ENCODE peak calls at places on chromosome 20, in seven cellular contexts. U, E, W, P, Y, D and Q are unnamed samples.

GRCh38 chr20:13813910-13814309 is 29.1 kb downstream of the NDUFAF5 start:
- DNase-seq in U (no peak), E (no peak), W (no peak), P (no peak), Y (no peak), D (no peak), Q (no peak)

GRCh38 chr20:55252525-55252924 is 752.8 kb downstream of the CBLN4 start:
- DNase-seq in U (no peak), E (no peak), W (peak), P (peak), Y (no peak), D (no peak), Q (no peak)

GRCh38 chr20:43689165-43689564 is 22.3 kb downstream of the MYBL2 start:
- DNase-seq in U (no peak), E (no peak), W (no peak), P (no peak), Y (no peak), D (no peak), Q (no peak)

GRCh38 chr20:31840906-31841816 is 4.2 kb downstream of the FOXS1 start:
- DNase-seq in U (no peak), E (no peak), W (no peak), P (peak), Y (no peak), D (peak), Q (no peak)

GRCh38 chr20:53901064-53901463 is 169.3 kb downstream of the BCAS1 start:
- DNase-seq in U (no peak), E (peak), W (no peak), P (peak), Y (no peak), D (no peak), Q (no peak)

GRCh38 chr20:25252686-25253421 is 5.0 kb downstream of the PYGB start:
- DNase-seq in U (no peak), E (peak), W (no peak), P (no peak), Y (no peak), D (no peak), Q (no peak)

GRCh38 chr20:5767493-5768098 is 17.4 kb downstream of the SHLD1 start:
- DNase-seq in U (no peak), E (peak), W (no peak), P (no peak), Y (peak), D (no peak), Q (no peak)

GRCh38 chr20:41717464-41717863 is 99.3 kb upstream of the CHD6 start:
- DNase-seq in U (no peak), E (no peak), W (no peak), P (peak), Y (no peak), D (peak), Q (no peak)

GRCh38 chr20:41509316-41509715 is 108.9 kb downstream of the CHD6 start:
- DNase-seq in U (no peak), E (no peak), W (no peak), P (no peak), Y (no peak), D (no peak), Q (no peak)

GRCh38 chr20:40652426-40652825 is 36.6 kb downstream of the MAFB start:
- DNase-seq in U (no peak), E (no peak), W (no peak), P (no peak), Y (no peak), D (no peak), Q (no peak)

GRCh38 chr20:420721-421574 is 12.8 kb downstream of the RBCK1 start:
- DNase-seq in U (no peak), E (peak), W (no peak), P (no peak), Y (no peak), D (peak), Q (no peak)

GRCh38 chr20:53934421-53935352 is 135.7 kb downstream of the BCAS1 start:
- DNase-seq in U (no peak), E (peak), W (no peak), P (peak), Y (no peak), D (peak), Q (no peak)

GRCh38 chr20:24950836-24951525 is 1.9 kb downstream of the CST7 start:
- DNase-seq in U (no peak), E (peak), W (no peak), P (peak), Y (no peak), D (no peak), Q (no peak)

GRCh38 chr20:57076202-57076651 is 190.2 kb downstream of the BMP7 start:
- DNase-seq in U (no peak), E (no peak), W (no peak), P (peak), Y (no peak), D (no peak), Q (no peak)

DNA sequence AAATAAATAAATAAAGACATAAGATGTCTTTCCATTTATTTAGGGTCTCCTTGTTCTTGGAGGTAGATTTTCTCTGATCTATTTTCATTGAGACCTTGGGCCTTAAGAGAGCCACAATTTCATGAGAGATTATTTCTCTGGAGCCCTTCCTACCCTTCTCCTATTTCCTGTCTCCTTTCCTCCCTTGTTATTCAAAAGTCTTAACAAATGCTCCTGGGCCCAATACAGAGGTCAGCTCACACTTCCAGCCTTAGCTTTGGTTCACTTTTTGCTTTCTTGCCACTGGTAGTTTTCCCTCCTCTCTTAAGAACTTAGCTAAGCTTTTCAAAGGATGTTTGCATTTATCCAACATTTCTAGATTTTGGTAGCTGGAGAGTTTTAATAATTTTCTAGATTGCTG is 44.0 kb downstream of the PTPRA start:
- DNase-seq in U (no peak), E (no peak), W (no peak), P (no peak), Y (no peak), D (no peak), Q (no peak)
- H3K4me3 ChIP-seq in U (no peak), E (no peak), W (no peak), P (no peak), Y (no peak), D (no peak), Q (no peak)

DNA sequence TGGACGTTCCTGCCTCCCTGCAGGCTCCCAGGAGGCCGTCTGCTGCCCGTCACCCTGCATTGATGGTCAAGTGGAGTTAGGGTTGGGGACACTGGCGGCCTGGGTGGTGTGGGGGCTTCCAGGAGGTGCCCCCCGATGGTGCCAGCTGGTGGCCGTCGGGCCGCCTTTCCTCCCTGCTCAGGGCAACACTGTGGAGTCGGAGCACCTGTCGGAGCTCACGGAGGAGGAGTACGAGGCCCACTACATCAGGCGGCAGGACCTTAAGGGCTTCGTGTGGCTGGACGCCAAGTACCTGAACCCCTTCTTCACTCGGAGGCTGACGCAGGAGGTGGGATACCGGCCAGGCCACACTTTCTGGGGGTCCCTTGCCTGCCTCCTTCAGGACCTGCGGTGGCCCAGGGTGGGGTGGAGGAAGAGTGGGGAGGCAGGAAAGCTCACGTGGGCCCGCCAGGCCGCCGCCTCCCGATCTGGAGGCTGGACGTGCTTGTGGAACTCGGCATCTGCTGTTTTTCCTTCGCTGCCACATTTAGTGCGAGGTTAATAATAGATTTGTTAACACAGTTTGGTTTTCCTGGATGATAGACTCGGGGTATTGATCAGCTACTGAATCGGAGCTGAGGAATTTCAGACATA is 28.6 kb downstream of the SPATA2 start:
- DNase-seq in U (no peak), E (peak), W (no peak), P (no peak), Y (no peak), D (no peak), Q (no peak)
- H3K4me3 ChIP-seq in U (no peak), E (no peak), W (no peak), P (no peak), Y (no peak), D (no peak), Q (no peak)

DNA sequence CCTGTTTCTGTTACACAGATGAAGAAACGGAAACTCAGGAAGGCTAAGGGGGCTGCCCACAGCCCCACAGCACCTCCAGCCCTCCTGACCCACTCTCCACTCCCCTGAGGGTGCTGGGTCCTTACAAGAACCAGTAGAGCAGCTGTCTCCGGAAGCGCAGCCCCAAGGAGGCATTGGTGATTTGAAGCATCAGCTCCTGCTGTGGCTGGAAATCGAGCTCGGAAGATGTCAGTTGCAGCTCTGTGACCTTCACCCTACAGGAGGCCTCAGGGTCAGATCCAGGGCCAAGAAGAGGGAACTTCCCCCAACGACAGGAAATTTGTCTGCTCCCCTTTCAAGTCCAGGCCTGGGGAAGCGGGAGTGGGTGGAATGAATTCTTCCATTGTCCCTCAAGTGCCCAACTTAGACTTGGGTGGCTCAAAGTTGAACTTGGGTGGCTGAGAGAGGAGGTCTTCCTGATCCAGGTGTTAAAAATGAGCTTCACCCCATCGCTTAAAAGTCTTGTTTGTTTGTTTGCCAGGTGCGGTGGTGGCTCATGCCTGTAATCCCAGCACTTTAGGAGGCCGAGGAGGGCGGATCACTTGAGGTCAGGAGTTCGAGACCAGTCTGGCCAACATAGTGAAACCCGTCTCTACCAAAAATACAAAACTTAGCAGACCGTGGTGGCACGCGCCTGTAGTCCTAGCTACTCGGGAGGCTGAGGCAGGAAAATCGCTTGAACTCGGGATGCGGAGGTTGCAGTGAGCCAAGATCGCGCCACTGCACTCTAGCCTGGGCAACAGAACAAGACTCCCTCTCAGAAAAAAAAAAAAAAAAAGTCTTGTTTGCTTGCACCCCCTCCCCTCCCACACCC is 1.9 kb downstream of the PLTP start:
- DNase-seq in U (no peak), E (no peak), W (no peak), P (no peak), Y (no peak), D (no peak), Q (no peak)
- H3K4me3 ChIP-seq in U (no peak), E (peak), W (no peak), P (peak), Y (peak), D (no peak), Q (peak)

GRCh38 chr20:37672143-37672542 is 21.7 kb upstream of the CTNNBL1 start:
- DNase-seq in U (no peak), E (no peak), W (no peak), P (no peak), Y (no peak), D (no peak), Q (no peak)

GRCh38 chr20:37669773-37670236 is 24.0 kb upstream of the CTNNBL1 start:
- DNase-seq in U (no peak), E (no peak), W (no peak), P (no peak), Y (no peak), D (no peak), Q (no peak)

GRCh38 chr20:37668166-37668565 is 25.7 kb upstream of the CTNNBL1 start:
- DNase-seq in U (no peak), E (no peak), W (no peak), P (no peak), Y (no peak), D (no peak), Q (no peak)

GRCh38 chr20:37669062-37669772 is 24.6 kb upstream of the CTNNBL1 start:
- DNase-seq in U (no peak), E (no peak), W (no peak), P (peak), Y (no peak), D (no peak), Q (peak)

DNA sequence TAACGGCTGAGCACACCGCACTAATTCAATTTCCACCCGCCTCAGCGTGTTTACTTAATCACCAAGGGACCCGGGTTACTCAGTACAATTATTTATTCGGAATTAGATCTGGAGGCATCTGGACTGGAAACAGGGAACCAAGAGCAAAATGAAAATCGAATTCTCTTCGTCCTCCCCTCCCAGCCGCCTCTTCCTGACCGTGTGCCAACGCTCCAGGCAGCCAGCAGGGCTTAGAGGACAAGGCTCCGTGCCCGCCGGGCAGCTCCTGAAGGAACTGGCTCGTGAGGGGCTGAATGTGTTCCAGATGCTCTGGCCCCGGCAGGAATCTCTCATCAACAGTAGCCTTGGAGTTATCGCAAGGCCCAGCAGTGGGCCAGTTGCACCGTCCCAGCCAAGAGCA is 23.4 kb upstream of the CTNNBL1 start:
- DNase-seq in U (no peak), E (no peak), W (no peak), P (peak), Y (peak), D (no peak), Q (no peak)
- H3K4me3 ChIP-seq in U (no peak), E (peak), W (no peak), P (peak), Y (peak), D (no peak), Q (no peak)

GRCh38 chr20:33673115-33673410 is 1.2 kb downstream of the NECAB3 start:
- DNase-seq in U (no peak), E (no peak), W (no peak), P (no peak), Y (no peak), D (peak), Q (no peak)
- H3K4me3 ChIP-seq in U (no peak), E (peak), W (peak), P (peak), Y (peak), D (no peak), Q (no peak)

DNA sequence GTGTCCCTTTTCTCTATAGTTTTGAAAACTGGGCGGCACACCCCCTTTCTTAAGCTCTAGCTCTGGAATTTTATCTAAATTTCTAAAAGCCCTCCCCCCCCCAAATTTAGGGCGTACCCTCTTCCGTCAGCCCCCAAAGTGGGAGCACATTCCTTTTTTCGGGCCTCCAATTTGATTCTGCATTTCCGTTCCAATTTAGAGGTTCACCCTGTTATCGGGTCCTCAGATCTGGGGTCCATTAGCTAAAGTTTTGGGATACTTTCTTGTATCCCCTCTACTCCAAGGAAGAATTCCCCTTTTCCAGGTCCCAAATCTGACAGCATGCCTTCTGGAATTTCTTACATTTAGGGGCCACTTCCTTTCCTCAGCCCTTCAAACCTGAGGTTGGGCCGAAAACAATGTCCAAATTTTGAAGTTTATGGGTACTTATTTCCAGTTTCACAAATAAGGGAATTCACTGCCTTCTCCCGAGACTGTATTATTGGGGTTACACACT is 796 bp downstream of the PHF20 start:
- DNase-seq in U (no peak), E (no peak), W (no peak), P (no peak), Y (no peak), D (no peak), Q (no peak)
- H3K4me3 ChIP-seq in U (peak), E (peak), W (peak), P (peak), Y (peak), D (peak), Q (peak)

GRCh38 chr20:62837790-62838458 is 21.1 kb downstream of the COL9A3 start:
- DNase-seq in U (no peak), E (peak), W (no peak), P (no peak), Y (no peak), D (no peak), Q (no peak)
- H3K4me3 ChIP-seq in U (no peak), E (no peak), W (no peak), P (no peak), Y (no peak), D (no peak), Q (no peak)

GRCh38 chr20:10669843-10670446 is 3.9 kb downstream of the JAG1 start:
- DNase-seq in U (no peak), E (no peak), W (no peak), P (no peak), Y (no peak), D (no peak), Q (no peak)
- H3K4me3 ChIP-seq in U (no peak), E (peak), W (peak), P (no peak), Y (peak), D (peak), Q (no peak)

GRCh38 chr20:46401478-46401860 is 4.9 kb downstream of the ELMO2 start:
- DNase-seq in U (no peak), E (no peak), W (no peak), P (no peak), Y (no peak), D (no peak), Q (no peak)

GRCh38 chr20:46399401-46399800 is 7.0 kb downstream of the ELMO2 start:
- DNase-seq in U (no peak), E (no peak), W (no peak), P (no peak), Y (no peak), D (no peak), Q (no peak)

GRCh38 chr20:46400253-46400652 is 6.2 kb downstream of the ELMO2 start:
- DNase-seq in U (no peak), E (no peak), W (peak), P (no peak), Y (peak), D (no peak), Q (no peak)

GRCh38 chr20:46402236-46402886 is 4.1 kb downstream of the ELMO2 start:
- DNase-seq in U (no peak), E (no peak), W (no peak), P (no peak), Y (no peak), D (no peak), Q (no peak)

DNA sequence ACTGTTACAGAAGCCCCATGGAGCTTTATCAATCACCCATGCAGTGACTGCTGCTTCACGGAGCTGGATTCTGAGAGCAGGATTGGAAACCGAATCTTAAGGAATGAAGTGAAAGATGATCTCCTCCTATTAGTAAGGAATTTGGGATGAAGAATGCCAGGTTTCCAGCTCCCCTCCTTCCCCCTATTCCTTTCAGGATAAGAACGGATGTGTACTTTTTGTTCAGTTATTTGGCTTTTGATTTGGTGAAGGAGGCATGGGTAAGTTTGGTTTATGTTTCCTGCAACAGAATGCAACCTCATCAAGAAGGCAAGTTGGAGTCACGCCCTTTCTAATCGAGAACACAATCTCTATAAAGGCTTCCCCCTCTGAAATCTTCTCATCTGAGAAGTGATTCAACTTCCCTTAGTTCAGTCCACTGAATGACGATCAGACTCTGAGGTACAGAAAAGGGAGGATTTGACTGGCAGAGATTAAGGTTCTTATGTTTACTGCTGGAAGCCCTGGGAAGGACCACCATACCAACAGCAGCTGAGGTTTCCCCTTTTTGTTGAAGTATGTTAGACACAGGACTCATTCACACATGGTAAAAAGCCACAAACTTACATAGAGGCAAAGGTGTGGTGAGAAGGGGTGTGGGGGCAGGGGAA is 5.5 kb downstream of the ELMO2 start:
- DNase-seq in U (no peak), E (no peak), W (no peak), P (no peak), Y (no peak), D (no peak), Q (peak)
- H3K4me3 ChIP-seq in U (no peak), E (no peak), W (no peak), P (no peak), Y (peak), D (no peak), Q (peak)

GRCh38 chr20:63567382-63568169 is 6.5 kb downstream of the HELZ2 start:
- DNase-seq in U (no peak), E (peak), W (no peak), P (no peak), Y (peak), D (peak), Q (peak)

GRCh38 chr20:63568986-63569949 is 4.8 kb downstream of the HELZ2 start:
- DNase-seq in U (no peak), E (no peak), W (no peak), P (no peak), Y (no peak), D (no peak), Q (no peak)

GRCh38 chr20:63566395-63567131 is 7.5 kb downstream of the HELZ2 start:
- DNase-seq in U (no peak), E (no peak), W (no peak), P (no peak), Y (no peak), D (no peak), Q (no peak)

GRCh38 chr20:63567132-63567381 is 7.0 kb downstream of the HELZ2 start:
- DNase-seq in U (no peak), E (peak), W (no peak), P (no peak), Y (no peak), D (no peak), Q (no peak)

GRCh38 chr20:63568170-63568981 is 5.7 kb downstream of the HELZ2 start:
- DNase-seq in U (no peak), E (no peak), W (no peak), P (no peak), Y (no peak), D (no peak), Q (no peak)
- H3K4me3 ChIP-seq in U (no peak), E (peak), W (no peak), P (no peak), Y (no peak), D (no peak), Q (no peak)